ENCODE peak calls at places on chromosomes 12 and 14, in five cellular contexts. R is thoracic aorta, H is GM23248, W is pancreas, O is hepatocyte. Z is an unnamed sample.

GRCh38 chr14:70027785-70028428 is 148.7 kb downstream of the SMOC1 start:
- DNase-seq in O (peak), H (peak), W (peak), R (peak), Z (peak)

GRCh38 chr12:24270965-24271364 is 321.5 kb upstream of the SOX5 start:
- DNase-seq in W (no peak), R (no peak), H (no peak), O (no peak), Z (no peak)

GRCh38 chr12:48302161-48302896 is 48.4 kb downstream of the ZNF641 start:
- DNase-seq in W (no peak), R (no peak), O (no peak), H (no peak), Z (no peak)

GRCh38 chr12:112422531-112422930 is 3.8 kb downstream of the PTPN11 start:
- DNase-seq in R (no peak), O (peak), W (no peak), H (peak), Z (peak)

GRCh38 chr12:34399631-34400422 is 377.5 kb downstream of the ALG10 start:
- DNase-seq in O (peak), H (no peak), R (no peak), W (peak), Z (no peak)

GRCh38 chr12:46382425-46382973 is 9.9 kb upstream of the SLC38A2 start:
- DNase-seq in R (no peak), W (peak), H (peak), O (no peak), Z (no peak)

GRCh38 chr14:91303091-91303923 is 58.8 kb upstream of the GPR68 start:
- DNase-seq in O (no peak), W (no peak), H (peak), R (no peak), Z (no peak)

GRCh38 chr14:54000341-54000811 is 43.8 kb upstream of the BMP4 start:
- DNase-seq in O (no peak), R (no peak), W (no peak), H (peak), Z (no peak)

GRCh38 chr12:97501422-97501821 is 38.8 kb downstream of the RMST start:
- DNase-seq in R (no peak), W (no peak), H (no peak), O (no peak), Z (no peak)

GRCh38 chr14:50083467-50084337 is 32.7 kb downstream of the VCPKMT start:
- DNase-seq in R (no peak), H (no peak), W (no peak), O (no peak), Z (no peak)

GRCh38 chr12:71755146-71755892 is 656 bp downstream of the RAB21 start:
- DNase-seq in H (peak), W (peak), R (peak), O (peak), Z (peak)

GRCh38 chr12:26119391-26119981 is 5.4 kb downstream of the BHLHE41 start:
- DNase-seq in H (peak), W (no peak), O (peak), R (no peak), Z (peak)
- H3K27ac ChIP-seq in H (no peak), W (peak), O (no peak), R (peak), Z (peak)

GRCh38 chr12:14211829-14212455 is 153.5 kb upstream of the ATF7IP start:
- DNase-seq in R (no peak), W (no peak), O (peak), H (no peak), Z (no peak)
- H3K27ac ChIP-seq in R (no peak), W (peak), O (peak), H (no peak), Z (peak)

GRCh38 chr12:77064891-77065360 is 443 bp downstream of the E2F7 start:
- DNase-seq in H (no peak), W (peak), R (no peak), O (no peak), Z (no peak)
- H3K27ac ChIP-seq in H (peak), W (no peak), R (no peak), O (peak), Z (no peak)

GRCh38 chr12:57143454-57143853 is 4.0 kb downstream of the LRP1-AS start:
- DNase-seq in W (no peak), R (no peak), H (no peak), O (no peak), Z (no peak)
- H3K27ac ChIP-seq in W (no peak), R (peak), H (no peak), O (no peak), Z (peak)

GRCh38 chr14:55272415-55272786 is 1.2 kb downstream of the FBXO34 start:
- DNase-seq in R (no peak), W (no peak), H (no peak), O (no peak), Z (no peak)
- H3K27ac ChIP-seq in R (peak), W (peak), H (peak), O (peak), Z (peak)

Z was measured in caudate nucleus.